ENCODE peak calls at places on chromosome 18, in four cellular contexts. I is dermis microvascular lymphatic vessel endothelial cell, W is iris pigment epithelial cell, T is HCT116. L is an unnamed sample.

GRCh38 chr18:79329786-79330185 is 65.9 kb upstream of the NFATC1 start:
- DNase-seq in I (peak; percentile 21), W (no peak), T (no peak), L (no peak)

GRCh38 chr18:2850816-2851215 is 4.0 kb downstream of the EMILIN2 start:
- DNase-seq in I (no peak), W (no peak), T (no peak), L (no peak)

GRCh38 chr18:75070625-75071483 is 138.1 kb downstream of the PTGR3 start:
- DNase-seq in I (peak; percentile 92), W (peak; percentile 89), T (peak; percentile 63), L (peak; percentile 7)

GRCh38 chr18:24731158-24731557 is 270.7 kb downstream of the HRH4 start:
- DNase-seq in I (no peak), W (no peak), T (no peak), L (no peak)

GRCh38 chr18:58529714-58530354 is 99.1 kb downstream of the ALPK2 start:
- DNase-seq in I (peak; percentile 47), W (peak; percentile 49), T (peak; percentile 35), L (peak; percentile 70)

GRCh38 chr18:12287684-12288405 is 20.2 kb upstream of the TUBB6 start:
- DNase-seq in I (no peak), W (peak; percentile 94), T (peak; percentile 54), L (peak; percentile 77)

GRCh38 chr18:79942211-79942610 is 9.2 kb downstream of the SLC66A2 start:
- DNase-seq in I (no peak), W (no peak), T (no peak), L (no peak)

GRCh38 chr18:48468151-48468550 is 59.0 kb upstream of the ZBTB7C start:
- DNase-seq in I (no peak), W (no peak), T (no peak), L (no peak)

GRCh38 chr18:8777846-8778245 is 72.5 kb downstream of the MTCL1 start:
- DNase-seq in I (no peak), W (no peak), T (no peak), L (no peak)

GRCh38 chr18:3703732-3704176 is 253.8 kb downstream of the TGIF1 start:
- DNase-seq in I (peak; percentile 14), W (peak; percentile 65), T (peak; percentile 48), L (peak; percentile 74)

GRCh38 chr18:25164837-25165791 is 186.9 kb downstream of the ZNF521 start:
- DNase-seq in I (peak; percentile 21), W (peak; percentile 24), T (no peak), L (no peak)

GRCh38 chr18:11752116-11752911 is 63.2 kb downstream of the GNAL start:
- DNase-seq in I (no peak), W (peak; percentile 32), T (no peak), L (no peak)

GRCh38 chr18:34224423-34225217 is at the start of gene NOL4:
- DNase-seq in I (no peak), W (peak; percentile 4), T (no peak), L (peak; percentile 19)

GRCh38 chr18:44708451-44709083 is 27.9 kb downstream of the SETBP1 start:
- DNase-seq in I (no peak), W (peak; percentile 24), T (no peak), L (no peak)

GRCh38 chr18:77086034-77086433 is 46.5 kb downstream of the MBP start:
- DNase-seq in I (no peak), W (peak; percentile 95), T (no peak), L (no peak)

GRCh38 chr18:70454705-70455322 is 166.0 kb downstream of the SOCS6 start:
- DNase-seq in I (peak; percentile 52), W (peak; percentile 72), T (peak; percentile 67), L (peak; percentile 62)

GRCh38 chr18:8507361-8507760 is 101.9 kb upstream of the RAB12 start:
- DNase-seq in I (no peak), W (peak; percentile 14), T (peak; percentile 3), L (peak; percentile 16)

GRCh38 chr18:57054891-57055290 is 92.0 kb upstream of the BOD1L2 start:
- DNase-seq in I (no peak), W (no peak), T (no peak), L (no peak)

GRCh38 chr18:76433788-76434187 is 61.3 kb downstream of the ZNF516 start:
- DNase-seq in I (no peak), W (no peak), T (no peak), L (no peak)

GRCh38 chr18:74155276-74155675 is 7.0 kb downstream of the TIMM21 start:
- DNase-seq in I (no peak), W (no peak), T (no peak), L (no peak)

GRCh38 chr18:48953096-48953706 is 2.4 kb upstream of the SMAD7 start:
- DNase-seq in I (no peak), W (no peak), T (no peak), L (no peak)

GRCh38 chr18:63131106-63131943 is 188.2 kb downstream of the BCL2 start:
- DNase-seq in I (peak; percentile 22), W (peak; percentile 52), T (no peak), L (peak; percentile 56)

GRCh38 chr18:46832856-46833255 is 76.0 kb upstream of the ST8SIA5 start:
- DNase-seq in I (no peak), W (no peak), T (no peak), L (no peak)

GRCh38 chr18:7452331-7452730 is 114.8 kb upstream of the PTPRM start:
- DNase-seq in I (peak; percentile 1), W (peak; percentile 26), T (peak; percentile 1), L (peak; percentile 62)

GRCh38 chr18:57410749-57411148 is 24.4 kb upstream of the ONECUT2 start:
- DNase-seq in I (no peak), W (no peak), T (no peak), L (no peak)

GRCh38 chr18:55179460-55180195 is 220.4 kb upstream of the CCDC68 start:
- DNase-seq in I (no peak), W (peak; percentile 68), T (no peak), L (no peak)

GRCh38 chr18:30684825-30685481 is 357.6 kb downstream of the DSC3 start:
- DNase-seq in I (no peak), W (no peak), T (no peak), L (no peak)

GRCh38 chr18:74064510-74064909 is 83.1 kb downstream of the FBXO15 start:
- DNase-seq in I (no peak), W (no peak), T (no peak), L (no peak)

GRCh38 chr18:23883277-23883790 is 131.2 kb upstream of the TTC39C start:
- DNase-seq in I (no peak), W (peak; percentile 16), T (no peak), L (no peak)

GRCh38 chr18:55996726-55997125 is 408.7 kb upstream of the TCF4 start:
- DNase-seq in I (no peak), W (no peak), T (no peak), L (no peak)

GRCh38 chr18:58106674-58107058 is 62.6 kb downstream of the NEDD4L start:
- DNase-seq in I (no peak), W (no peak), T (no peak), L (no peak)

GRCh38 chr18:58496937-58497336 is 132.0 kb downstream of the ALPK2 start:
- DNase-seq in I (no peak), W (no peak), T (peak; percentile 10), L (peak; percentile 38)

GRCh38 chr18:47993409-47993808 is 63.0 kb upstream of the SMAD2 start:
- DNase-seq in I (no peak), W (no peak), T (no peak), L (no peak)

GRCh38 chr18:3972291-3972985 is 482.7 kb downstream of the DLGAP1 start:
- DNase-seq in I (no peak), W (no peak), T (no peak), L (no peak)

GRCh38 chr18:27860011-27860410 is 316.9 kb downstream of the CDH2 start:
- DNase-seq in I (no peak), W (no peak), T (no peak), L (no peak)

GRCh38 chr18:74803117-74803516 is 205.4 kb downstream of the ZNF407 start:
- DNase-seq in I (no peak), W (no peak), T (no peak), L (no peak)